ENCODE peak calls at places on chromosome 16, in four cellular contexts. Y is H1, F is K562, U is GM12878. V is an unnamed sample.

GRCh38 chr16:66512589-66513404 is 37.1 kb downstream of the TK2 start:
- DNase-seq in U (no peak), Y (no peak), F (no peak), V (no peak)

GRCh38 chr16:54286330-54287017 is at the start of gene IRX3:
- DNase-seq in F (no peak), U (no peak), Y (peak; percentile 66), V (no peak)

GRCh38 chr16:29816694-29817441 is 916 bp downstream of the PAGR1 start:
- DNase-seq in Y (no peak), U (no peak), F (peak; percentile 63), V (peak; percentile 52)

GRCh38 chr16:6104423-6104822 is 1006.8 kb upstream of the EEF2KMT start:
- DNase-seq in Y (no peak), F (no peak), U (no peak), V (no peak)

GRCh38 chr16:57745768-57746167 is 10.2 kb downstream of the KATNB1 start:
- DNase-seq in U (no peak), F (no peak), Y (no peak), V (no peak)

GRCh38 chr16:84332975-84333684 is 35.2 kb upstream of the ATP2C2 start:
- DNase-seq in Y (no peak), F (no peak), U (no peak), V (no peak)

GRCh38 chr16:24670623-24671454 is 58.6 kb upstream of the TNRC6A start:
- DNase-seq in Y (no peak), U (no peak), F (no peak), V (peak; percentile 50)

GRCh38 chr16:23294260-23294659 is 7.8 kb upstream of the SCNN1B start:
- DNase-seq in Y (no peak), F (no peak), U (no peak), V (no peak)

GRCh38 chr16:29940656-29941055 is 14.6 kb upstream of the KCTD13 start:
- DNase-seq in Y (no peak), U (no peak), F (no peak), V (no peak)

GRCh38 chr16:54931757-54932660 is 1.3 kb downstream of the IRX5 start:
- DNase-seq in Y (no peak), U (no peak), F (no peak), V (no peak)

GRCh38 chr16:71726491-71727319 is 2.2 kb upstream of the PHLPP2 start:
- DNase-seq in F (no peak), U (no peak), Y (no peak), V (no peak)

GRCh38 chr16:81863630-81864352 is 84.7 kb downstream of the PLCG2 start:
- DNase-seq in Y (no peak), F (no peak), U (peak; percentile 43), V (peak; percentile 57)

GRCh38 chr16:81752225-81752875 is 26.7 kb upstream of the PLCG2 start:
- DNase-seq in Y (no peak), U (peak; percentile 72), F (peak; percentile 59), V (peak; percentile 59)

GRCh38 chr16:72961863-72962262 is 86.1 kb downstream of the ZFHX3 start:
- DNase-seq in Y (no peak), F (no peak), U (no peak), V (no peak)

GRCh38 chr16:27625050-27625697 is 75.2 kb downstream of the KATNIP start:
- DNase-seq in F (no peak), Y (no peak), U (no peak), V (no peak)

GRCh38 chr16:84141143-84141670 is 3.8 kb downstream of the HSDL1 start:
- DNase-seq in F (no peak), U (no peak), Y (no peak), V (no peak)

GRCh38 chr16:57540387-57540786 is 2.1 kb upstream of the ADGRG5 start:
- DNase-seq in U (no peak), F (no peak), Y (no peak), V (no peak)

GRCh38 chr16:49021136-49021535 is 260.5 kb downstream of the CBLN1 start:
- DNase-seq in U (no peak), Y (no peak), F (no peak), V (no peak)

GRCh38 chr16:51048544-51048943 is 102.5 kb downstream of the SALL1 start:
- DNase-seq in Y (no peak), U (no peak), F (peak; percentile 45), V (no peak)

GRCh38 chr16:27322858-27323780 is 9.3 kb downstream of the IL4R start:
- DNase-seq in Y (no peak), F (no peak), U (no peak), V (no peak)

GRCh38 chr16:2511996-2512919 is 1.5 kb upstream of the ATP6V0C start:
- DNase-seq in F (no peak), U (no peak), Y (no peak), V (no peak)

GRCh38 chr16:26511463-26511862 is 555.3 kb upstream of the C16orf82 start:
- DNase-seq in Y (no peak), F (no peak), U (no peak), V (no peak)

GRCh38 chr16:9929836-9930235 is 252.4 kb downstream of the GRIN2A start:
- DNase-seq in U (no peak), Y (no peak), F (no peak), V (no peak)
- TF ChIP-seq TAF1 in U (no peak), Y (no peak), F (no peak), V (no peak)

DNA sequence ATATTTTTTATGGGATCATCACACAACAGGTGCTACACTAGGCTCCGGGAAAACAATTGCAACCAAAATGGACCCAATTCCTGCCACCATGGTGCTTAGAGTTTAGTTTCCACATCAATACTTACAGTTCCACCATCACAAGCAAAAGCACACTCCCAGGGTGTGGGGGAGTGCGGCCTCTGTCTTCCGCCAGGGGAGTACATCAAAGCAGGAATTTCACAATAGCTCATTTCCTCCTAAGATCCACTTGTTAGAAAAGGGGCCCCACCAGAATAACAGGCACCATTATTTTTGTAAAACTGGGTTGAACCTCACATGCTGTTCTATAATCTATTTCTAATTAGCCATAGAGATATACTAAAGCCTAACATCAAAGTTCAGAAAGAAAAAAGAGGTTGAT is 44.3 kb upstream of the PSMD7 start:
- DNase-seq in U (no peak), F (no peak), Y (no peak), V (no peak)
- TF ChIP-seq POLR2AphosphoS5 in U (no peak), F (no peak), Y (no peak), V (no peak)

DNA sequence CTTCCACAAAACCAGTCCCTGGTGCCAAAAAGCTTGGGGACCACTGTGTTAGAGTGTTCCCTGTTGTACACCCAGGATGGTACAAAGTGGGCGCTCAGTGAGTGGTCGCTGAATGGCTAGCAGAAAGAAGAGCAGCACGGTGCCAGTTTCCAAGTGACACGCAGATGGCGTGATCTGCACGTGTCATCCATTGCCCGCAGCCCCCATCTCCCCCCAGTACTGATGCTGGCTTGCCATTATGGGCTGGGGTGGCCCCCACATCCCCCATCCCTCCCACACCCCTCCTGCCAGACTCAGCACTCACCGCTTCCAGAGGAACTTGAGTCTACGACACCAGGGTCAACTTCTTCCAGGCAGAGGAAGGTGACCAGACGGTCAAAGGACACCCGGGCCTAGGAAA is 36.5 kb downstream of the ABCC6 start:
- DNase-seq in Y (no peak), F (no peak), U (no peak), V (no peak)
- TF ChIP-seq TAF1 in Y (no peak), F (no peak), U (no peak), V (no peak)

GRCh38 chr16:67537270-67537635 is 8.6 kb downstream of the RIPOR1 start:
- DNase-seq in U (no peak), Y (no peak), F (no peak), V (no peak)
- TF ChIP-seq POLR2AphosphoS5 in U (no peak), Y (no peak), F (no peak), V (no peak)

GRCh38 chr16:21656795-21657768 is 4.7 kb upstream of the IGSF6 start:
- DNase-seq in U (peak; percentile 32), F (peak; percentile 64), Y (no peak), V (no peak)
- TF ChIP-seq TAF1 in U (no peak), F (no peak), Y (no peak), V (no peak)

V was measured in GM12891.